ENCODE peak calls at places on chromosomes 11 and 22, in four cellular contexts. One of them, this sample, is unnamed.
A peak's percentile ranks its signal among the peaks of the same experiment; 100 is the strongest.

GRCh38 chr11:112606656-112607055 is 346.0 kb upstream of the PLET1 start:
- DNase-seq in AG04450: no peak
- DNase-seq in hepatocyte: no peak
- DNase-seq in HCT116: no peak
- DNase-seq in this sample: no peak

GRCh38 chr11:107307991-107308390 is 149.6 kb downstream of the CWF19L2 start:
- DNase-seq in AG04450: no peak
- DNase-seq in hepatocyte: no peak
- DNase-seq in HCT116: no peak
- DNase-seq in this sample: no peak

GRCh38 chr11:112525270-112525669 is 264.6 kb upstream of the PLET1 start:
- DNase-seq in AG04450: no peak
- DNase-seq in hepatocyte: no peak
- DNase-seq in HCT116: no peak
- DNase-seq in this sample: peak; percentile 18

GRCh38 chr11:121328213-121328966 is 35.8 kb downstream of the SC5D start:
- DNase-seq in AG04450: no peak
- DNase-seq in hepatocyte: no peak
- DNase-seq in HCT116: no peak
- DNase-seq in this sample: no peak

GRCh38 chr11:34632105-34632780 is 11.3 kb downstream of the EHF start:
- DNase-seq in AG04450: no peak
- DNase-seq in hepatocyte: peak; percentile 39
- DNase-seq in HCT116: no peak
- DNase-seq in this sample: peak; percentile 30

GRCh38 chr11:13120691-13121090 is 111.6 kb downstream of the RASSF10 start:
- DNase-seq in AG04450: no peak
- DNase-seq in hepatocyte: no peak
- DNase-seq in HCT116: no peak
- DNase-seq in this sample: no peak

GRCh38 chr11:133228406-133229330 is 303.6 kb downstream of the OPCML start:
- DNase-seq in AG04450: no peak
- DNase-seq in hepatocyte: no peak
- DNase-seq in HCT116: no peak
- DNase-seq in this sample: no peak

GRCh38 chr11:9205596-9205995 is 59.6 kb downstream of the DENND5A start:
- DNase-seq in AG04450: no peak
- DNase-seq in hepatocyte: no peak
- DNase-seq in HCT116: no peak
- DNase-seq in this sample: no peak

GRCh38 chr22:38082986-38083710 is 836 bp downstream of the SLC16A8 start:
- DNase-seq in AG04450: no peak
- DNase-seq in hepatocyte: no peak
- DNase-seq in HCT116: no peak
- DNase-seq in this sample: no peak

GRCh38 chr22:43561421-43562178 is 149.8 kb downstream of the MPPED1 start:
- DNase-seq in AG04450: no peak
- DNase-seq in hepatocyte: no peak
- DNase-seq in HCT116: no peak
- DNase-seq in this sample: no peak

GRCh38 chr11:120675171-120675570 is 163.6 kb downstream of the GRIK4 start:
- DNase-seq in AG04450: no peak
- DNase-seq in hepatocyte: peak; percentile 38
- DNase-seq in HCT116: no peak
- DNase-seq in this sample: no peak

GRCh38 chr22:37485714-37486223 is 415 bp downstream of the MFNG start:
- DNase-seq in AG04450: no peak
- DNase-seq in hepatocyte: no peak
- DNase-seq in HCT116: no peak
- DNase-seq in this sample: no peak

GRCh38 chr11:36360833-36361232 is 64.7 kb downstream of the PRR5L start:
- DNase-seq in AG04450: no peak
- DNase-seq in hepatocyte: no peak
- DNase-seq in HCT116: no peak
- DNase-seq in this sample: no peak

GRCh38 chr11:36360318-36360717 is 64.2 kb downstream of the PRR5L start:
- DNase-seq in AG04450: no peak
- DNase-seq in hepatocyte: no peak
- DNase-seq in HCT116: no peak
- DNase-seq in this sample: no peak

GRCh38 chr11:36361472-36361871 is 65.4 kb downstream of the PRR5L start:
- DNase-seq in AG04450: no peak
- DNase-seq in hepatocyte: no peak
- DNase-seq in HCT116: no peak
- DNase-seq in this sample: no peak

GRCh38 chr11:36362902-36363301 is 66.8 kb downstream of the PRR5L start:
- DNase-seq in AG04450: peak; percentile 52
- DNase-seq in hepatocyte: no peak
- DNase-seq in HCT116: no peak
- DNase-seq in this sample: no peak

DNA sequence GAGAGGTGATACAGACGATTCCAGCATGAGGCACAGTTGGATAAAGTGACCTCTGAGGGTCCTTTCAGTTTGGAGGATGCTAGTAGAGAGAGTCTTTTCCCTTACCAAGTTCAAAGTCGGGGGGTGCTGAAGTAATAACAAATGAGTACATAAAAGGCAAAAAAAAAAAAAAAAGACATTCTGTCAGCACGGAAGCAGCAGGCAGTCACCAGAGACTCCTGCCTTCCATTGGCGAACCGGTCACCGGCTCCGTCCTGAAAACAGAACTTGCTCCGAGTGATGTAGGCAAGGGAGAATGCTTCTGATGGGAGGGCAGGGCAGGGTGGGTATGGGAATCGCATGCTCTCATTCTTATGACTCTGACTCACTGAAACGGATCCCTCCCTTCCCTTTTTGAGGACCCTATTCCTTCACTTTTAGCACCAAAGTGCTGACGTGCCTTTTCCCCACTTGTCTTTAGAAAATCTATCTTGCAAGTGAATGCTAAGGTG is 65.9 kb downstream of the PRR5L start:
- DNase-seq in AG04450: peak; percentile 68
- DNase-seq in hepatocyte: peak; percentile 72
- DNase-seq in HCT116: no peak
- DNase-seq in this sample: peak; percentile 25
- H3K27ac ChIP-seq in AG04450: peak overlapping the region; percentile 63
- H3K27ac ChIP-seq in hepatocyte: peak overlapping the region; percentile 78
- H3K27ac ChIP-seq in HCT116: no peak overlapping the region
- H3K27ac ChIP-seq in this sample: no peak overlapping the region

DNA sequence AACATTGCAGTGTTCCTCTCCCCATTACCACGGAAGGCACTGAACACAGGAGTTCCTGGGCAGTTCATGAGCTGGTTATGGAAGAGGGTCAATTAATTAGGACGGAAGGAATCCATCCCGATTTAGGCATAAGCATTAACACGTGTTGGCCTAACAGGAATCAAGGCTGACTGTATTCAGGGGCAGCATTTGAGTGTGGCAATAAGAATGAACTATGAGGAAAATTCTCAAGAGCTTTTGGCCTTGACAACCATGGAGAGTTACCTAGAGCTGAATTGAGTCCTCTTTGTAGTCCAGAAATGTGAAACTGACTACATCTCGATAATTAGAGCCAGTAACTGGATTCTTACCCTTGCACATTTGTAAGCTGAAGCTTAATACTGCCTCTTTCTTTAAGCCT is 82.4 kb upstream of the CRTAM start:
- DNase-seq in AG04450: no peak
- DNase-seq in hepatocyte: no peak
- DNase-seq in HCT116: no peak
- DNase-seq in this sample: no peak
- H3K27ac ChIP-seq in AG04450: no peak overlapping the region
- H3K27ac ChIP-seq in hepatocyte: no peak overlapping the region
- H3K27ac ChIP-seq in HCT116: no peak overlapping the region
- H3K27ac ChIP-seq in this sample: no peak overlapping the region

DNA sequence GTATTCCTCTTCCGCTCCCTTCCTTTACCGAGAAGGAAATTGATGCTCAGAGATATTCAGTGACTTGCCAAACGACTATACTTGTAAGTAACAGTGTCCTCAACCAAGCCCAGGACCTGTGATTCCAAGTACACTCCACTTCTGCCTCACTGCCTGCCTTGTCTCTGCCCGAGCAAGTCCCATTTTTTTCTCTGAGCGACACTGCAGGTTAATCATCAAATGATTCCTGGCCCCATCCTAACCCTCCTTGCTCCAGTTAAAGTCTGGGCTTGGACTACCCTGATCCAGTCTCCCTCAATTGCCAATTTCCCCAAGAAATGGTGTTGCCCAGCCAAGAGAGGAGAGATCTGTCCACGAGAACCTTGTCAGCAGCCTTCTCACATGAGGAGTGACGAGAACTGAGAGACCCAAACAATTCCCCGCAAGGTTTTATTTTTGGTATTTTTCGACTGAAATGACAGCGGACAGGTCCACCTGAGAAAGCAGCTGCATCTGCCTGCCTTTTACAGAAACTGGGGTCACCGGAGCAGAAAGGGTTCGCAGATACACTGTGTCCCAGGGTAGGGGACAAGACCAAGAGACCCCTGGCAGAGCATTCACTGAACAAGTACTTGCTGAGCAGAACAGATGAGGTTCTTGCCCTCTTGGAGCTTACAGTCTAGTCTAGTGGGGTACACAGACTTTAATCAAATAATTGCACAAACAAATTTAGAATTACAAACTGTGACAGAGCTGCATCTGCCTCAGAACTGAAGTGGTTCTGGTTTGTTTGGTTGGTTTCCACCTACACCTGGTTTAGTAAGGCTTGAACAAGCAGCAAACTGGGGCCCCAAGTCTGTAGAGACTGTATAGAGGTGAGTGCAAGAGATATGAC is 11.4 kb downstream of the POU2AF1 start:
- DNase-seq in AG04450: no peak
- DNase-seq in hepatocyte: no peak
- DNase-seq in HCT116: no peak
- DNase-seq in this sample: no peak
- H3K27ac ChIP-seq in AG04450: no peak overlapping the region
- H3K27ac ChIP-seq in hepatocyte: no peak overlapping the region
- H3K27ac ChIP-seq in HCT116: no peak overlapping the region
- H3K27ac ChIP-seq in this sample: no peak overlapping the region

GRCh38 chr11:73325036-73325981 is 17.2 kb downstream of the ARHGEF17 start:
- DNase-seq in AG04450: no peak
- DNase-seq in hepatocyte: no peak
- DNase-seq in HCT116: no peak
- DNase-seq in this sample: no peak
- H3K27ac ChIP-seq in AG04450: peak overlapping the region; percentile 87
- H3K27ac ChIP-seq in hepatocyte: peak overlapping the region; percentile 82
- H3K27ac ChIP-seq in HCT116: no peak overlapping the region
- H3K27ac ChIP-seq in this sample: peak overlapping the region; percentile 68

DNA sequence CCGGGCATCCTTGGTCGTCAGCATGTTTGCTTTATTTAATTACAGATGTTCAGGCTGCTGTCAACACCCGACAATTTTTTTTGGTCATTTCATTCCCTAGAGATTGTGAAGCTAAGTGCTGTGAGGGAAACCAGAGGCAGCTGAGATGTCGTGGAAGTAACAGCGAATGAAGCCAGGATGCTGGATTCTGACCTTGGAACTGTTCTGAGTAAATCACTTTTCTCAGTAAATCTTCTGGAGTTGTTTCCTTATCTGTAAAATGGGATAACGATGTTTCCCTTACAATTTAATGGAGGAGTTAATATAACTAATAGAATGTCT is 390 bp upstream of the CKAP5 start:
- DNase-seq in AG04450: no peak
- DNase-seq in hepatocyte: no peak
- DNase-seq in HCT116: no peak
- DNase-seq in this sample: no peak
- H3K27ac ChIP-seq in AG04450: no peak overlapping the region
- H3K27ac ChIP-seq in hepatocyte: no peak overlapping the region
- H3K27ac ChIP-seq in HCT116: peak overlapping the region; percentile 86
- H3K27ac ChIP-seq in this sample: peak overlapping the region; percentile 91

GRCh38 chr11:102111787-102112653 is 1.8 kb downstream of the YAP1 start:
- DNase-seq in AG04450: no peak
- DNase-seq in hepatocyte: peak; percentile 83
- DNase-seq in HCT116: peak; percentile 98
- DNase-seq in this sample: peak; percentile 46

GRCh38 chr11:102116453-102117205 is 6.4 kb downstream of the YAP1 start:
- DNase-seq in AG04450: no peak
- DNase-seq in hepatocyte: no peak
- DNase-seq in HCT116: no peak
- DNase-seq in this sample: no peak

GRCh38 chr11:102112654-102112926 is 2.3 kb downstream of the YAP1 start:
- DNase-seq in AG04450: no peak
- DNase-seq in hepatocyte: no peak
- DNase-seq in HCT116: no peak
- DNase-seq in this sample: no peak

GRCh38 chr11:102115557-102115956 is 5.3 kb downstream of the YAP1 start:
- DNase-seq in AG04450: no peak
- DNase-seq in hepatocyte: peak; percentile 79
- DNase-seq in HCT116: no peak
- DNase-seq in this sample: no peak

DNA sequence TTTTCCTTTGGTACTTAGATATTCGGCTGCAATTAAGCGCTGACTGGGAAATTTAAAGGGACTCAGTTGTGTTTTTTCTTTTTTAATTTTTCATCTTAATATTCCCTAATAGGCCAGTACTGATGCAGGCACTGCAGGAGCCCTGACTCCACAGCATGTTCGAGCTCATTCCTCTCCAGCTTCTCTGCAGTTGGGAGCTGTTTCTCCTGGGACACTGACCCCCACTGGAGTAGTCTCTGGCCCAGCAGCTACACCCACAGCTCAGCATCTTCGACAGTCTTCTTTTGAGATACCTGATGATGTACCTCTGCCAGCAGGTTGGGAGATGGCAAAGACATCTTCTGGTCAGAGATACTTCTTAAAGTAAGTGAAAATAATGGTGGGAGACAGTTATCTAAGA is 3.8 kb downstream of the YAP1 start:
- DNase-seq in AG04450: no peak
- DNase-seq in hepatocyte: peak; percentile 7
- DNase-seq in HCT116: no peak
- DNase-seq in this sample: no peak
- H3K27ac ChIP-seq in AG04450: no peak overlapping the region
- H3K27ac ChIP-seq in hepatocyte: peak overlapping the region; percentile 97
- H3K27ac ChIP-seq in HCT116: no peak overlapping the region
- H3K27ac ChIP-seq in this sample: peak overlapping the region; percentile 99

GRCh38 chr22:50185384-50186087 is at the start of gene TRABD:
- DNase-seq in AG04450: peak; percentile 56
- DNase-seq in hepatocyte: peak; percentile 96
- DNase-seq in HCT116: peak; percentile 70
- DNase-seq in this sample: peak; percentile 81

GRCh38 chr22:50182176-50183081 is 3.3 kb upstream of the TRABD start:
- DNase-seq in AG04450: no peak
- DNase-seq in hepatocyte: no peak
- DNase-seq in HCT116: no peak
- DNase-seq in this sample: no peak

GRCh38 chr22:50184541-50185383 is 951 bp upstream of the TRABD start:
- DNase-seq in AG04450: no peak
- DNase-seq in hepatocyte: no peak
- DNase-seq in HCT116: no peak
- DNase-seq in this sample: no peak

GRCh38 chr22:50183141-50183971 is 2.4 kb upstream of the TRABD start:
- DNase-seq in AG04450: no peak
- DNase-seq in hepatocyte: no peak
- DNase-seq in HCT116: no peak
- DNase-seq in this sample: no peak

DNA sequence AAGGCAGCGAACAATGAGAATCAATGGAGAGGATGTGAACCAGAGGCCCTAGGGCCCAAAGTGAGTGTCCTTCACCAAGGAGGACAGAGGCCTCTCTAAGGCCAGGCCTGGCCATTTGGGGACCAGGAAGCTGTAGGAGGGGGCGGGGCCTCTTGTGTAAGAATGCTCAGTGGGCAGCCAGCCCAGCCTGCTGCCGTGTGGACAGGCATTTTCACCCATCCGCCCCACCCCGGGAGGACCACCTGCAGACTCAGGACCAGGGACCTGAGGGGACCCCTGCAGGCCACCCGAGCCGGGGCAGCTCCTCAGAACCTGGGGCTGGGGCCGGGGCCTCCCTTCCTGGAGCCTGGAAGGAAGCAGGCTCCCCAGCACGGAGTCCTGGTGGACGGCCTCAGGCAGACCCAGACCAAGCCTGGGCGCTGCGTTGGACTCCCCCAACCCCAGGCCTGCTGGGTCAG is 1.7 kb upstream of the TRABD start:
- DNase-seq in AG04450: no peak
- DNase-seq in hepatocyte: peak; percentile 74
- DNase-seq in HCT116: no peak
- DNase-seq in this sample: no peak
- H3K27ac ChIP-seq in AG04450: no peak overlapping the region
- H3K27ac ChIP-seq in hepatocyte: no peak overlapping the region
- H3K27ac ChIP-seq in HCT116: peak overlapping the region; percentile 75
- H3K27ac ChIP-seq in this sample: no peak overlapping the region

This sample was measured in gastrocnemius medialis.